ENCODE peak calls at places on chromosomes 11 and 22, in nine cellular contexts. C, N, I, E, D, V, Q, O and R are unnamed samples.

GRCh38 chr22:38741166-38741565 is 14.6 kb downstream of the SUN2 start:
- DNase-seq in C (no peak), N (no peak), I (no peak), E (no peak), D (no peak), V (no peak), Q (no peak), O (no peak), R (no peak)

GRCh38 chr11:2258501-2259465 is 11.6 kb downstream of the ASCL2 start:
- DNase-seq in C (peak; percentile 50), N (no peak), I (no peak), E (no peak), D (no peak), V (no peak), Q (no peak), O (no peak), R (no peak)

GRCh38 chr11:45252134-45252856 is 33.8 kb downstream of the SYT13 start:
- DNase-seq in C (no peak), N (no peak), I (no peak), E (no peak), D (no peak), V (no peak), Q (peak; percentile 37), O (peak; percentile 17), R (no peak)

GRCh38 chr11:71563401-71563800 is 2.0 kb upstream of the KRTAP5-10 start:
- DNase-seq in C (no peak), N (peak; percentile 18), I (no peak), E (peak; percentile 83), D (no peak), V (no peak), Q (no peak), O (peak; percentile 14), R (peak; percentile 37)

GRCh38 chr22:49620666-49621065 is 207.0 kb downstream of the BRD1 start:
- DNase-seq in C (peak; percentile 41), N (no peak), I (no peak), E (no peak), D (no peak), V (no peak), Q (no peak), O (no peak), R (no peak)

GRCh38 chr22:40176921-40177737 is 596 bp upstream of the TNRC6B start:
- DNase-seq in C (no peak), N (peak; percentile 39), I (peak; percentile 48), E (peak; percentile 78), D (no peak), V (peak; percentile 78), Q (peak; percentile 61), O (no peak), R (no peak)

GRCh38 chr22:33821290-33821689 is 99.0 kb downstream of the LARGE1 start:
- DNase-seq in C (no peak), N (no peak), I (no peak), E (no peak), D (no peak), V (no peak), Q (no peak), O (no peak), R (no peak)

GRCh38 chr22:45292675-45293402 is 8.1 kb downstream of the UPK3A start:
- DNase-seq in C (no peak), N (no peak), I (no peak), E (no peak), D (no peak), V (no peak), Q (no peak), O (no peak), R (no peak)

GRCh38 chr11:6735306-6735705 is 36.5 kb downstream of the OR2AG2 start:
- DNase-seq in C (no peak), N (no peak), I (no peak), E (peak; percentile 24), D (no peak), V (no peak), Q (no peak), O (no peak), R (no peak)

GRCh38 chr11:27524155-27524554 is 17.6 kb upstream of the LIN7C start:
- DNase-seq in C (no peak), N (no peak), I (no peak), E (peak; percentile 69), D (no peak), V (no peak), Q (no peak), O (no peak), R (no peak)

GRCh38 chr11:9849384-9849783 is 185.5 kb downstream of the SWAP70 start:
- DNase-seq in C (no peak), N (peak; percentile 8), I (no peak), E (no peak), D (no peak), V (no peak), Q (no peak), O (no peak), R (peak; percentile 5)

GRCh38 chr11:1087961-1088926 is 13.6 kb downstream of the MUC2 start:
- DNase-seq in C (peak; percentile 60), N (no peak), I (no peak), E (no peak), D (no peak), V (no peak), Q (no peak), O (no peak), R (no peak)

GRCh38 chr11:985435-985834 is 51.1 kb downstream of the MUC6 start:
- DNase-seq in C (no peak), N (no peak), I (no peak), E (no peak), D (no peak), V (no peak), Q (no peak), O (no peak), R (no peak)